ENCODE peak calls at places on chromosomes 3 and 15, in four cellular contexts. B, D, U and S are unnamed samples.

GRCh38 chr15:52078197-52078875 is 34.2 kb downstream of the BCL2L10 start:
- DNase-seq in B (no peak), D (no peak), U (no peak), S (no peak)

GRCh38 chr3:39870706-39871105 is 61.3 kb downstream of the MYRIP start:
- DNase-seq in B (peak), D (no peak), U (no peak), S (no peak)

GRCh38 chr15:92810418-92811138 is 89.5 kb upstream of the CHD2 start:
- DNase-seq in B (peak), D (peak), U (peak), S (peak)

GRCh38 chr3:131361464-131362421 is 19.8 kb upstream of the NUDT16 start:
- DNase-seq in B (peak), D (peak), U (no peak), S (peak)

GRCh38 chr15:69637818-69638217 is 185.2 kb downstream of the RPLP1 start:
- DNase-seq in B (no peak), D (no peak), U (no peak), S (no peak)

GRCh38 chr3:55157736-55158135 is 229.9 kb upstream of the LRTM1 start:
- DNase-seq in B (no peak), D (no peak), U (no peak), S (peak)

GRCh38 chr3:98645039-98645438 is 51.6 kb upstream of the CPOX start:
- DNase-seq in B (no peak), D (no peak), U (no peak), S (no peak)

GRCh38 chr15:68576253-68577236 is 2.2 kb upstream of the CORO2B start:
- DNase-seq in B (no peak), D (no peak), U (no peak), S (no peak)

GRCh38 chr15:36769110-36769509 is 189.7 kb downstream of the CDIN1 start:
- DNase-seq in B (peak), D (no peak), U (no peak), S (peak)

GRCh38 chr3:46378426-46378942 is 7.7 kb downstream of the CCR5 start:
- DNase-seq in B (peak), D (peak), U (peak), S (peak)

DNA sequence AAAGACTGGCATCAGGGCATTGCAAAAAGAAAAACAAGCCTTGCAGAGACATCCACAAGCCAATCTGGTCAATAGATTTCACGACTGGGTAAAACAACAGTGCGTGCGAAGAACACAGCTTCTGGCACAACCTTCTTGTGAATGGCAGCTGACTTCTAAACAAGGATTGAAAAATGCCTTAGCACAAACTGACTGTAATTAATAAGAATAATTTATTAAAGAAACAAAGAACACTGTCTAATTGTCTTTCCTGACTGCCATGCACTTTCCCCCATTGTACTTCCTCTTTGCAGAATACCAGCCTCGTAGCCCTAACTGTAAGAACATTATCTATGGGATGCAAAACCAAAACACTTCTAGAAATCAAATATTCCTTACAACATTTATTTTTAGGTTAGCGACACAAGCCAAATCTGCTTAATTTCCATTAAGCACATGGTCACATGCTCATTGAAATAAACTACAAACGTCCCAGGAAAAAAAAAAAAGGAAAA is 6.5 kb downstream of the FOXP1 start:
- DNase-seq in B (no peak), D (no peak), U (no peak), S (no peak)
- H3K4me3 ChIP-seq in B (no peak), D (no peak), U (no peak), S (no peak)

DNA sequence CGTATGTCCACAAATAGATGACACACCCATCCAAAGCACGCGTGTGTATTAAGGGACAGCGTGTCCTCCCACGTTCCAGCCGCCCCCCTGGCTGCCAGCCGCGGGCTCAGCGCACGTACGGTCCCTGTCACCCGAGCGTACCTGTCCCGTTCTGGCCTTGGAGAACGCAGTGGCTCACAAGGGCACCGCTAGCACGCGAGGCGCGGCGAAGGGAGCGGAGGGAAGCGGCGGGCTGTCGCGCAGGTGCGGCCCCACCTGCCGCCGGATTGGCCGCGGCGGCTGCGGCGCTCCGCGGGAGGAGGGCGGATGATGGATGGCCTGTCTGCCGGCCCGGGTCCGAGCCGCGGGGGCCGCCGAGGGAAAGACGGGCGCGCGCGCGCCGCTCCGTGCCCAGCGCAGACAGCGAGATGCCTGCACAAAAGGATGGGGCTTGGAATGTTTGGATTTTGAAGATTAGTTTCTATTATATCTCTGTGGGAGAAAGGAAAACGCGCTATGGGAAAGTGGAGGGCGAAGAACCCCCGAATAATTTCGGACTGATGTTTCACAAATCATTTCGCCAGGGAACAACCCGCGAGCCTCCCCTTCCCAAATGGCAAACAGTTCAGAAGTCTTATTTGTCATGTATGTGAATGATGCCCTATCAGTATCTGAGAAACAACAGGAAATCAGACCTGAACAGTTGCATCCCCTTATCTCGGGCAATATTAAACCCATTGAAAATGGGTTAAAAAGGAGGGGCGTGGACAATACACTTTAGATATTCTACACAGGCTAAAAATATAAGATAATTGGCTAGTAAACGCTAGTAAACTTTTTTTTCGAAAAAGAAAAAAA is 1003.6 kb upstream of the NR2F2 start:
- DNase-seq in B (no peak), D (peak), U (no peak), S (no peak)
- H3K4me3 ChIP-seq in B (peak), D (peak), U (no peak), S (peak)

DNA sequence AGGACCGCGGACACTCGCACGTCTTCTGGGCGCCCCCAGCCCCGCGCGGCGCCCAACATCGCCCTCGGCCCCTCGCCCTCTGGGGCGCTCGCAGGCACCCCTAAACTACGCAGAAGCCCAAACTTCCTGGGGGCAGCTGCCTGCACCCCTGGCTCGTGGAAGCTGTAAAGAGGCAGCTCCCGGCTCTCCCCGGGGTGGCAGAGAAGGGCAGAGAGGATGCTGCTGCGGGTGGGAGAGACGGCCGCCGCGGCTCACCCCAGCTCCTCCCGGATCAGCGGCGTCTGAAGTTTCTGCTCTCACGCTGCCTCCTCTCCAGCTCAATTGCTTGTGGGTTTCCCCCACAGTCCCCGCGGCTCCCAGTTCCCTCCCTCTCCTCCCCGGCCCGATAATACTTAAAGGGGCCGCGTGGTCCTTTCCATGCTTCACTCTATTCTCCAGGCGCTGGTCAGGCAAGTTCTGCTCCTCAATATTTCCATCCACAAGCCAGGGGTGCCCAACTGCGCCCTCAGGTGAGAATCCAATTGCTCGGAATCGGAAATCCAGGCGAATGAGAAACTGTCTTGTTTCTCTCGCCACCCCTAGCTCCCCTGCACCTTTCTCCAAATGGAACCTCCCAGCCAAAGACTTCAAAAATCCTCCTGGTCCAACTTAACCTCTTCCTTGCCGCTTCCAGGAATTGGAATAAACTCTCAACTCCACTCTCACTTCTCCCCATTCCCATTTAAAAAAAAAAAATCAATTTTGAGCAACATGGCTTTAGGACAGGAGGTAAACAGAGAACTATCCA is 748.5 kb downstream of the ROBO1 start:
- DNase-seq in B (peak), D (peak), U (peak), S (peak)
- H3K4me3 ChIP-seq in B (peak), D (peak), U (peak), S (peak)

GRCh38 chr15:31215490-31216209 is 111.0 kb upstream of the KLF13 start:
- DNase-seq in B (peak), D (peak), U (peak), S (peak)

GRCh38 chr15:31212956-31213694 is 111.6 kb upstream of the TRPM1 start:
- DNase-seq in B (no peak), D (no peak), U (no peak), S (no peak)

GRCh38 chr15:31214158-31214863 is 112.3 kb upstream of the KLF13 start:
- DNase-seq in B (no peak), D (no peak), U (no peak), S (no peak)

GRCh38 chr15:31216210-31216911 is 110.3 kb upstream of the KLF13 start:
- DNase-seq in B (peak), D (peak), U (peak), S (no peak)

GRCh38 chr15:31214864-31215489 is 111.7 kb upstream of the KLF13 start:
- DNase-seq in B (peak), D (peak), U (no peak), S (no peak)
- H3K4me3 ChIP-seq in B (no peak), D (peak), U (peak), S (no peak)

DNA sequence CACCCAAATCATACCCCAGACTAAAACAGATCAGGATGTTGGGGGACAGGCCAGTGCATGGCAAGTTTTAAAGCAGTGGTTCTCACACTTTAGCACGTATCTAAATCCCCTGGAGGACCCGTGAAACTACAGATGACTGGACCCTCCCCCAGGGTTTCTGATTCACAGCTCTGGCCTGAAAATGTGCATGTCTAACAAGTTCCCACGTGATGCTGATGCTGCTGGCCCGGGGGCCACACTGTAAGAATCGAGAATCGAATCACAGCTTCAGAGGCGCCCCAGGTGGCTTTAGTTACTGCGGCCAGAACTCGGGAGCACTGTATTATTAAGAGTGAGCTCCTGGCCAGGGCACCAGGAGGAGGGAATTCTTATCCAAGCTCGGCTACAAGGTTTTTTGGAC is 11.6 kb downstream of the ADAMTS17 start:
- DNase-seq in B (no peak), D (no peak), U (no peak), S (no peak)
- H3K4me3 ChIP-seq in B (no peak), D (no peak), U (no peak), S (no peak)